ENCODE peak calls at places on chromosomes 2 and 18, in seven cellular contexts. S is NCI-H2171, J is activated T-cell treated with anti-CD3 and anti-CD28 coated beads for 24 hours, I is Calu3, T is Right ventricle myocardium superior, P is globus pallidus, N is heart right ventricle. K is an unnamed sample.

GRCh38 chr18:14930076-14930475 is 182.1 kb downstream of the ANKRD30B start:
- DNase-seq in J (no peak), S (no peak), I (no peak), T (no peak), N (no peak), P (no peak), K (no peak)

GRCh38 chr18:47260138-47260923 is 8.9 kb upstream of the SKOR2 start:
- DNase-seq in I (no peak), J (no peak), T (peak; percentile 62), S (no peak), P (no peak), N (peak; percentile 51), K (no peak)

GRCh38 chr2:174124171-174124570 is 124.2 kb downstream of the OLA1 start:
- DNase-seq in P (no peak), S (no peak), T (no peak), J (no peak), I (no peak), N (no peak), K (no peak)

GRCh38 chr2:150557020-150557644 is 69.7 kb upstream of the RND3 start:
- DNase-seq in J (no peak), S (no peak), N (no peak), T (no peak), P (no peak), I (no peak), K (no peak)

GRCh38 chr2:61759718-61760117 is 94.1 kb downstream of the FAM161A start:
- DNase-seq in N (no peak), P (no peak), S (no peak), I (no peak), J (no peak), T (no peak), K (no peak)

GRCh38 chr2:182077451-182078142 is 91.9 kb downstream of the PPP1R1C start:
- DNase-seq in S (peak; percentile 29), J (peak; percentile 1), N (no peak), T (no peak), I (peak; percentile 70), P (peak; percentile 64), K (no peak)

GRCh38 chr2:25368650-25369049 is 26.9 kb upstream of the DNMT3A start:
- DNase-seq in T (no peak), N (no peak), P (no peak), I (no peak), J (no peak), S (no peak), K (no peak)

GRCh38 chr2:43880952-43881351 is 42.2 kb downstream of the ABCG8 start:
- DNase-seq in N (no peak), I (no peak), J (no peak), S (no peak), P (no peak), T (no peak), K (no peak)

GRCh38 chr2:41806286-41806685 is 241.5 kb upstream of the PKDCC start:
- DNase-seq in J (no peak), S (no peak), P (no peak), T (no peak), I (peak; percentile 43), N (no peak), K (no peak)

GRCh38 chr2:1136807-1137663 is 186.4 kb downstream of the SNTG2 start:
- DNase-seq in P (no peak), J (no peak), S (no peak), I (no peak), T (no peak), N (no peak), K (no peak)

GRCh38 chr2:231364961-231365810 is 30.3 kb upstream of the B3GNT7 start:
- DNase-seq in N (no peak), I (peak; percentile 56), P (peak; percentile 91), S (peak; percentile 47), J (no peak), T (no peak), K (no peak)

GRCh38 chr2:7010376-7010775 is 93.2 kb downstream of the RNF144A start:
- DNase-seq in P (no peak), T (no peak), S (no peak), I (no peak), J (no peak), N (no peak), K (no peak)